ENCODE peak calls at places on chromosomes 3 and 15, in four cellular contexts. S, C, M and U are unnamed samples.

GRCh38 chr15:85142324-85142723 is 160.7 kb downstream of the PDE8A start:
- DNase-seq in M (no peak), C (no peak), S (no peak), U (peak; percentile 10)

GRCh38 chr15:66193066-66193465 is 60.5 kb downstream of the MEGF11 start:
- DNase-seq in S (no peak), C (no peak), M (no peak), U (peak; percentile 6)

GRCh38 chr15:85692873-85693272 is 101.9 kb downstream of the KLHL25 start:
- DNase-seq in S (no peak), M (no peak), C (no peak), U (no peak)

GRCh38 chr3:189269356-189269755 is 97.6 kb downstream of the TPRG1 start:
- DNase-seq in S (no peak), M (no peak), C (no peak), U (no peak)

GRCh38 chr3:72761410-72761809 is 86.8 kb downstream of the SHQ1 start:
- DNase-seq in C (no peak), S (no peak), M (no peak), U (no peak)

GRCh38 chr3:39228496-39228895 is 36.1 kb upstream of the XIRP1 start:
- DNase-seq in C (no peak), S (no peak), M (no peak), U (no peak)

GRCh38 chr15:75171408-75171807 is 30.3 kb upstream of the C15orf39 start:
- DNase-seq in S (no peak), M (no peak), C (peak; percentile 67), U (peak; percentile 18)

GRCh38 chr3:133855772-133856171 is 39.9 kb downstream of the RAB6B start:
- DNase-seq in M (peak; percentile 6), S (no peak), C (peak; percentile 6), U (no peak)

GRCh38 chr3:163924600-163924999 is 1153.7 kb downstream of the SI start:
- DNase-seq in S (no peak), C (no peak), M (no peak), U (no peak)

GRCh38 chr3:104849070-104849469 is 517.6 kb upstream of the ALCAM start:
- DNase-seq in C (no peak), M (no peak), S (no peak), U (no peak)

GRCh38 chr3:176041812-176042211 is 1155.5 kb downstream of the TBL1XR1 start:
- DNase-seq in C (no peak), S (no peak), M (no peak), U (no peak)

DNA sequence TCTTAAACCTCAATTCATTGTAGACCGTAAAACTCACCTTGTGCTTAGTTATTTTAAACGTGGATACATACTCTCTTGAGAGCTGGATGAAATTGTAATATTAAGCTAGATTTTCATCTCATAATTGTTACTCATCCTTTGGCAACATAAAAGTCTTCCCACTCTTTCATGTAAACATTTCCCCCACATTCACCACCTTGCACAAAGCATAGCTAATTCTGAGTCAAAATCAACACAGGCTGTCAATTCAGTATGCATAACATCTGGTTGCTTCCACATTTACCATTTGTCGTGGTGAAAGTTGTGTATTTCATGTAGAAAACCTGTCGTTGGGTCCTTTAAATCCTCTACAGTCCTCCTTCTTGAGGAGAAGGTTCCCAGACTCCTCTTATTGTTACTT is 524.6 kb downstream of the OTOL1 start:
- DNase-seq in M (no peak), C (no peak), S (no peak), U (no peak)
- H3K27ac ChIP-seq in M (no peak overlapping the region), C (no peak overlapping the region), S (no peak overlapping the region), U (no peak overlapping the region)

GRCh38 chr3:186940965-186941364 is 10.6 kb downstream of the ST6GAL1 start:
- DNase-seq in C (no peak), S (no peak), M (no peak), U (no peak)
- H3K27ac ChIP-seq in C (no peak overlapping the region), S (no peak overlapping the region), M (peak overlapping the region; percentile 81), U (no peak overlapping the region)

GRCh38 chr15:39586387-39587171 is 5.7 kb downstream of the THBS1 start:
- DNase-seq in M (no peak), C (no peak), S (no peak), U (no peak)
- H3K27ac ChIP-seq in M (no peak overlapping the region), C (no peak overlapping the region), S (no peak overlapping the region), U (peak overlapping the region; percentile 95)

GRCh38 chr3:197376020-197376419 is 77.6 kb upstream of the DLG1 start:
- DNase-seq in S (no peak), M (no peak), C (no peak), U (peak; percentile 94)
- H3K27ac ChIP-seq in S (no peak overlapping the region), M (no peak overlapping the region), C (no peak overlapping the region), U (peak overlapping the region; percentile 97)

GRCh38 chr3:172138031-172138538 is 98.7 kb downstream of the FNDC3B start:
- DNase-seq in S (no peak), C (no peak), M (no peak), U (no peak)
- H3K27ac ChIP-seq in S (peak overlapping the region; percentile 82), C (peak overlapping the region; percentile 58), M (peak overlapping the region; percentile 38), U (peak overlapping the region; percentile 83)

DNA sequence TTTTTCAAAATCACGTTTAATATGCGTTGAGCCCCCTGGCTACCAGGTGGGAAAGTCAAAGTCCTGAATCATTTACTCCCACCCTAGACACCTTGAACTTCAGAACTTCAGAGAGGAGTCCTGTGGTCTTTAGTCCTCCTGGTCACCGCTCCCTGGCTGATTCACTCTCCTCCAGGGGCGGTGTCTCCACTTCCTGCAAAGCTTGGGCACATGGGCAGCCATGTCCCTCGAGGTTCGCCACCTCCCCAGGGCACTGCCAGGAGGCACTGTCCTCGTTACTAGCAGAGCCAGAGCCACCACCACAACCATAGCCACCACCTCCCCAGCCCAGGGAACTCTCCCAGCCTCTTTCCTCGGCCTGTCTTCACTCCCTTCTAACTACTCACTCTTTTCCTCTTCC is 31.0 kb downstream of the LOXL1 start:
- DNase-seq in C (peak; percentile 36), S (peak; percentile 30), M (no peak), U (no peak)
- H3K27ac ChIP-seq in C (no peak overlapping the region), S (no peak overlapping the region), M (peak overlapping the region; percentile 31), U (peak overlapping the region; percentile 56)

DNA sequence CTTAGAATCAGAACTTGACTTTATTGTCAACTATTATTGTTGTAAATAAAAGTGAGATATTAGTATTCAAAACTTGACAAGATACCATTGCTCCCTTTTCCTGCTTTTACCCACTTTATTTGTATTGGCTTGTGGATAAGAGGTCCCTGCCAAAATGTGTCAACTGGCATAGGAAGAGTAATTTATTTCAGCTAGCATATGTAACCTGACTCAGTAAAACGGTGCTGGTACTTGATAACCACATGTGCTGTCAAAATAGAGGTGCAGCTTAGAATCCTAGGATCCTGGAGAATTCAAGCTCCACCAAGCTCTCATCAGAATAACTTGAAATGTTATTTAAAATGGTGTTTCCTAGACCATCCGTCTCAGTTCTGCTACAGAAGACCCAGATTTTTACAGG is 90.2 kb upstream of the TGFBR2 start:
- DNase-seq in S (no peak), C (no peak), M (no peak), U (no peak)
- H3K27ac ChIP-seq in S (no peak overlapping the region), C (no peak overlapping the region), M (no peak overlapping the region), U (no peak overlapping the region)

GRCh38 chr15:30921106-30921505 is 17.4 kb downstream of the FAN1 start:
- DNase-seq in S (no peak), M (no peak), C (no peak), U (no peak)
- H3K27ac ChIP-seq in S (no peak overlapping the region), M (no peak overlapping the region), C (no peak overlapping the region), U (no peak overlapping the region)

GRCh38 chr3:131223373-131224289 is 157.9 kb upstream of the NUDT16 start:
- DNase-seq in S (no peak), C (no peak), M (no peak), U (no peak)

GRCh38 chr3:131222599-131222998 is 159.0 kb upstream of the NUDT16 start:
- DNase-seq in S (no peak), M (no peak), C (no peak), U (no peak)

GRCh38 chr3:131221731-131222130 is 159.8 kb upstream of the NUDT16 start:
- DNase-seq in M (no peak), S (no peak), C (no peak), U (peak; percentile 58)

GRCh38 chr3:131228522-131228921 is 153.1 kb upstream of the NUDT16 start:
- DNase-seq in S (no peak), C (no peak), M (no peak), U (no peak)

DNA sequence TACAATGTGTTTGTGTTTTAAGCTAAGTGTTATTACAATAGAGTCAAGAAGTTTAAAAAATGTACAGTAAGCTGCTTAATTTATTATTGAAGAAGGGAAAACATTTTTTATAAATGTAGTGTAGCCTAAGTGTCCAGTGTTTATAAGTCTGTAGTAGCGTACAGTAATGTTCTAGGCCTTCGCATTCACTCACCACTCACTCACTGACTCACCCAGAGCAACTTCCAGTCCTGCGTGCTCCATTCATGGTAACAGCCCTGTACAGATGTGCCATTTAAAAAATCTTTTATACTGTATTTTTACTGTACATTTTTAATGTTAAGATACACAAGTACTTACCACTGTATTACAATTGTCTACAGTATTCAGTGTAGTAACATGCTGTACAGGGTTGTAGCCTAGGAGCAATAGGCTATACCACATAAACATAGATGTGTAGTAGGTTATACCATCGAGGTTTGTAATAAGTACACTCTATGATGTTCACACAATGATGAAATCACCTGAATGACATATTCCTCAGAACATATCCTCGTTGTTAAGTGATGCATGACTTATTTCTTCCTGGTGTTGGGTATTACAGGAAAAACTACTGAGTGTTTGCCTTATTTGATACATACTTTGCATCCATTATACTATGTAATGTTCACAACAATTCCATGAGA is 156.6 kb upstream of the NUDT16 start:
- DNase-seq in S (no peak), C (no peak), M (no peak), U (no peak)
- H3K27ac ChIP-seq in S (no peak overlapping the region), C (no peak overlapping the region), M (no peak overlapping the region), U (peak overlapping the region; percentile 38)

DNA sequence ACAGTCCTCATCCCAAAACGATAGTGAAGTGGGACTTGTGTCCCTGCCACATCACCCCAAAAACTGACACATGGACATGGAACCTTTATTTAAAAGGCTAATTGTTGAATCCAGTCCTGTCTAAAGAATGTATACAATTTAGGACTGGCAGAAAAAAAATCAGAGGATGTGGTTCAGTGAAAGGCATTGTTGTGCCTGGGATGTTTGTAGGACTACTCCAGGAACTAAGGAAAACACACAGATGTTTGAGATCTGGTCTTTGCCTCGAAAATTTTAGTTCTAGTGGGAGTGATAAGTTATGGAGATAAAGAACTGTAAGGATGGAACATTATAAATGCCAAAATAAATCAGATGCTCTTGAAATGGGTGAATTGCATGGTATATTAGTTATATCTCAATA is 27.2 kb downstream of the VGLL4 start:
- DNase-seq in S (no peak), M (no peak), C (no peak), U (no peak)
- H3K27ac ChIP-seq in S (peak overlapping the region; percentile 10), M (no peak overlapping the region), C (no peak overlapping the region), U (no peak overlapping the region)